ENCODE peak calls at places on chromosomes 13 and 19, in four cellular contexts. E is psoas muscle, O is heart right ventricle, T is mesenchymal stem cell. Q is an unnamed sample. For H3K4me1, the result is how much of the 10 kb centered on the place peaks cover.

GRCh38 chr13:94198666-94199065 is 280.8 kb downstream of the DCT start:
- DNase-seq in E (no peak), T (no peak), O (no peak), Q (no peak)

GRCh38 chr19:41932259-41933130 is 4.2 kb upstream of the ERFL start:
- DNase-seq in E (no peak), T (no peak), O (no peak), Q (no peak)

GRCh38 chr13:89199138-89199537 is 1528.0 kb downstream of the SLITRK5 start:
- DNase-seq in E (no peak), T (peak), O (no peak), Q (no peak)

GRCh38 chr19:44975444-44975843 is 20.3 kb downstream of the CLPTM1 start:
- DNase-seq in E (no peak), O (no peak), T (no peak), Q (no peak)

GRCh38 chr19:5312058-5312457 is 28.6 kb downstream of the PTPRS start:
- DNase-seq in O (no peak), E (no peak), T (no peak), Q (no peak)

GRCh38 chr19:15623711-15624318 is 8.8 kb downstream of the CYP4F8 start:
- DNase-seq in T (no peak), E (no peak), O (no peak), Q (no peak)

GRCh38 chr13:88068975-88069374 is 397.8 kb downstream of the SLITRK5 start:
- DNase-seq in O (no peak), E (no peak), T (no peak), Q (no peak)

GRCh38 chr19:15291089-15291488 is 41.2 kb downstream of the BRD4 start:
- DNase-seq in T (peak), O (no peak), E (no peak), Q (no peak)

GRCh38 chr13:112747256-112747655 is 57.4 kb downstream of the ATP11A start:
- DNase-seq in E (no peak), T (no peak), O (no peak), Q (no peak)

GRCh38 chr13:111789420-111789819 is 277.5 kb upstream of the SOX1 start:
- DNase-seq in T (no peak), E (no peak), O (no peak), Q (no peak)

GRCh38 chr13:67136157-67136556 is 94.0 kb downstream of the PCDH9 start:
- DNase-seq in E (no peak), O (no peak), T (no peak), Q (no peak)

GRCh38 chr19:52094526-52094925 is 1.0 kb downstream of the ZNF841 start:
- DNase-seq in T (peak), O (no peak), E (no peak), Q (no peak)

GRCh38 chr13:65964672-65965071 is 1265.5 kb downstream of the PCDH9 start:
- DNase-seq in O (no peak), E (no peak), T (no peak), Q (no peak)

GRCh38 chr13:101447852-101448251 is 4.6 kb upstream of the ITGBL1 start:
- DNase-seq in O (no peak), E (no peak), T (peak), Q (no peak)

GRCh38 chr19:30128211-30128610 is 186.2 kb downstream of the URI1 start:
- DNase-seq in E (no peak), T (no peak), O (no peak), Q (no peak)

GRCh38 chr19:2500861-2501260 is 24.9 kb downstream of the GADD45B start:
- DNase-seq in O (no peak), T (no peak), E (peak), Q (no peak)

GRCh38 chr13:42345367-42345766 is 73.4 kb downstream of the AKAP11 start:
- DNase-seq in T (no peak), E (no peak), O (no peak), Q (no peak)

GRCh38 chr19:55112781-55113569 is 4.5 kb downstream of the PPP1R12C start:
- DNase-seq in O (no peak), T (no peak), E (no peak), Q (no peak)

GRCh38 chr19:45567609-45568008 is 17.0 kb downstream of the OPA3 start:
- DNase-seq in T (no peak), E (no peak), O (no peak), Q (no peak)

GRCh38 chr19:23523863-23524262 is 128.6 kb upstream of the ZNF91 start:
- DNase-seq in T (no peak), O (peak), E (no peak), Q (no peak)

GRCh38 chr13:26872444-26873173 is 112.0 kb upstream of the GPR12 start:
- DNase-seq in O (peak), E (no peak), T (peak), Q (peak)

GRCh38 chr13:33296793-33297425 is 11.4 kb upstream of the STARD13 start:
- DNase-seq in O (no peak), T (no peak), E (no peak), Q (no peak)

GRCh38 chr13:25046985-25047660 is 48.8 kb upstream of the PABPC3 start:
- DNase-seq in O (no peak), T (peak), E (no peak), Q (no peak)

GRCh38 chr13:75073791-75074190 is 408.2 kb downstream of the TBC1D4 start:
- DNase-seq in O (no peak), T (no peak), E (no peak), Q (no peak)

GRCh38 chr13:105410602-105411001 is 1124.9 kb downstream of the EFNB2 start:
- DNase-seq in T (peak), E (peak), O (peak), Q (peak)

GRCh38 chr19:3034845-3035541 is 5.9 kb upstream of the TLE2 start:
- DNase-seq in O (peak), E (no peak), T (peak), Q (peak)

GRCh38 chr13:30453727-30454126 is 12.0 kb downstream of the HMGB1 start:
- DNase-seq in E (no peak), T (peak), O (no peak), Q (no peak)

GRCh38 chr13:83449666-83450395 is 432.4 kb downstream of the SLITRK1 start:
- DNase-seq in O (no peak), T (no peak), E (no peak), Q (no peak)

GRCh38 chr19:19644054-19644388 is 564 bp upstream of the GMIP start:
- DNase-seq in E (no peak), O (no peak), T (no peak), Q (no peak)
- H3K4me3 ChIP-seq in E (peak), O (peak), T (no peak), Q (no peak)

DNA sequence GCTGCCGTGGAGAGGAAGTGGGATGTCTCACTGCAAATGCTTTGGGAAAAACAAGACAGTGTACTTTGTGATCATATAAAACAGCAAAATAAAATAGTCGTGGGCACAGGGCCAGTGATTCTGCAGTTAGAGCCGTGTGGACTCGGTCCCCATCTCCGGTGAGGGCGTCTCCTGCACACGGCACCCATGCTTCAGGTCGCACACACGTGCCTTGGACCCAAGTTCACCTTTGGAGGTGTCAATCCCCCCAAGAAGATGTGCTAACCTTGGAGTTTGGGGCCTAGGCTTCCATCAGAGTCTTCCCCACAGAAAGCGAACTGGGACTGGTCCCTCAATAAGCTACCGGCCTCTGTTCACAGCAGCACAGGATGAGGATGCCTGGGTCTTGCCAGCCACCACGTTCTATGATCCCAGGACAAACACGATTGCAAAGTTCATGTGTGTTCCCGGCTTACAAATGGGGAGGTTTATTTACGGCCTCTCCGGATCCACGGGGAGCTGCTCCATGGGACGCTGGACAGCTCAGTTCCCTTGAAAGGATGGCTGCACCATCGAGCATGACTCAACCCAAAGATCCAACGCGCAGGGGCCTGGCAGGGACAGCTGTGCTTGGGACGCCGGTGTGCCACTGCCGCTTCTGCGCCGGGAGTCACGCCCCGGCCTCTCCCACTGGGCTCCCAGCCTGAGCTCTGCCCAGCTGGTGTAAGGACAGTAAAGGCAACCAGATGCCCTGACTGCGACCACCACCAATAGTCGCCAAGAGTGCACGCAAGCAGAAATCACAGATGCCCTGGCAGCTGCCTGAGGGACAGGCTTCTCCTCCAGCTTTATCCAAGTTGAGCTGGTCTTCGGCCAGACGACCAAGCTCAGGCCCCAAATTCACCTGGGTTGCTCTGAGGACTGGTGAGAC is 8.6 kb downstream of the GAS6 start:
- DNase-seq in O (peak), T (no peak), E (peak), Q (peak)
- H3K4me1 ChIP-seq in O (half or more), T (half or more), E (half or more), Q (under half)

DNA sequence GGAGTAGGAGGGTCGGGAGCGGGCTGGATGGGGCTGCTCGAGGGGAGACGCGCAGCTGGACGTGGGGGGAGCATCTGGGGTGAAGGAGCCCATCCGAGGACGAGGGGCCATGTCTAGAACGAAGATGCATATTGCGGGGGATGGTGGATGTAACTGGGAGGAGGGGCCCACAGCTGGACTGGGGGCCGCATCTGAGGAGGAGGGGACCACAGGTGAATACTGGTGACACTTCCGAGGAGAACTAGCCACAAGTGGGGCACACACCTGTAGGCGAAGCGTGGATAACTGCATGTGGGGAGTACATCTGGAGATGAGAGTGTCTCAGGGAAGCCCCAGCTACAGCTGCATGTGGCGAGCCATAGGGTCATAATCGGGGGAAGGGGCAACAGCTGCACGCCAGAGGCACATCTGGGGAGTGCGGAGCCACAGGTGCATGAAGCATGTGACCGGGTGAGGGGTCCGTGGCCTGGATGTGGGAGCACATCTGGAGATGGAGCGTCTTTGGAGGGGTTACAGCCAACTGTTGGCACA is 402 bp downstream of the ZSWIM9 start:
- DNase-seq in E (peak), T (no peak), O (no peak), Q (no peak)
- H3K27ac ChIP-seq in E (peak), T (no peak), O (peak), Q (no peak)

GRCh38 chr13:48828962-48829405 is 146.7 kb upstream of the FNDC3A start:
- DNase-seq in E (no peak), O (no peak), T (no peak), Q (no peak)

GRCh38 chr13:48827709-48828108 is 148.0 kb upstream of the FNDC3A start:
- DNase-seq in T (no peak), E (no peak), O (no peak), Q (no peak)

GRCh38 chr13:48826039-48826438 is 149.7 kb upstream of the FNDC3A start:
- DNase-seq in E (no peak), O (no peak), T (no peak), Q (no peak)

GRCh38 chr13:48831248-48831647 is 144.5 kb upstream of the FNDC3A start:
- DNase-seq in E (no peak), T (peak), O (no peak), Q (no peak)

DNA sequence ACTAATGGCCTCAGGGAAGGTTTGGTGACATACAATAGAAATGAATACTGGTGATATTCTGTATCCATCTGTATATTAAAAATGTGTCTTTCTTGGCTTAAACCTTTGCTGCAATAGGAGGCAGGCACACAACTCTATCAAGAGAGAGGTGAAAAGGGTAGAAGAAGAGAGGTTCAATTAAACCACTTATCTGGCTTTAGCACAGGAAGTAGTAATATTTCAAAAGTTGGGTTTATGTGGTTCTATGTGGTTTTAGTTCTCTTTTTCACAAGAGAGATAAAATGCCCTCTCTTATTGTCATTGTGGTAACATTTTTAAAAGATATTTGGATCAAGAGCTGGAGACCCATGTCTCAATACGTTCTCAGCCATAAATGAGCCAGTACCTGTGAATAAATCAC is 146.2 kb upstream of the FNDC3A start:
- DNase-seq in O (no peak), T (no peak), E (no peak), Q (no peak)
- H3K4me3 ChIP-seq in O (no peak), T (no peak), E (no peak), Q (no peak)

DNA sequence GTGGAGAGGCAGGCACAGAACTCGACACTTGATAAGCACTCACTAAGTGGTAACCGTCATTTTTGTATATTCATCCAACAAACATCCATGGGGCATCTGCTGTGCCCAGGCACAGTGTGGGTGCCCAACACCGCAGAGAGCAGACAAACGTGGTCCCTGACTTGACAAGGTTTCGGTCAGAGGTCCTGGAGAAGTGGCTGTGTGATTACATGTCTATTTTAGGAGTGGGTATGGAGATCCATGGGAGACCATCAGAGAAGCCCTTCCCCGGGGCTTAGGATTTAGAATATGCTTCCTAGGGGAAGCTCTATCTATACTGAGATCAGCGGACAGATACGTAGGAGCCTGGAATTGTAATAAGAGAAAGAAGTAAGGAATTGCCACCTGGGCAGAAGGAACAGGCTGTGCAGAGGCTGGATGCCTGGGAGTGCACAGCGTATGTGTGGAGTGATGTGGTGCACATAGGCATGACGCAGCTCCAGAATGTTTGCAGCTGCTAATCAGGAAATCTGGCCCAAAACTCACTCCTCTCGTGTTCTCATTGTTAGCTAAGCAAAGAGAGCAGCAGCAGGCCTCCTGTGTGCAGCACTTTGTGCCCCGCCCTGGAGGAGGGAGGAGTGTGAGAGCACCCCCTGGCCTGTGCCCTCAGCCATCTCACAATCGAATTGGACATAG is 23.0 kb upstream of the IRS2 start:
- DNase-seq in O (no peak), T (no peak), E (no peak), Q (no peak)
- H3K4me1 ChIP-seq in O (under half), T (under half), E (under half), Q (under half)

DNA sequence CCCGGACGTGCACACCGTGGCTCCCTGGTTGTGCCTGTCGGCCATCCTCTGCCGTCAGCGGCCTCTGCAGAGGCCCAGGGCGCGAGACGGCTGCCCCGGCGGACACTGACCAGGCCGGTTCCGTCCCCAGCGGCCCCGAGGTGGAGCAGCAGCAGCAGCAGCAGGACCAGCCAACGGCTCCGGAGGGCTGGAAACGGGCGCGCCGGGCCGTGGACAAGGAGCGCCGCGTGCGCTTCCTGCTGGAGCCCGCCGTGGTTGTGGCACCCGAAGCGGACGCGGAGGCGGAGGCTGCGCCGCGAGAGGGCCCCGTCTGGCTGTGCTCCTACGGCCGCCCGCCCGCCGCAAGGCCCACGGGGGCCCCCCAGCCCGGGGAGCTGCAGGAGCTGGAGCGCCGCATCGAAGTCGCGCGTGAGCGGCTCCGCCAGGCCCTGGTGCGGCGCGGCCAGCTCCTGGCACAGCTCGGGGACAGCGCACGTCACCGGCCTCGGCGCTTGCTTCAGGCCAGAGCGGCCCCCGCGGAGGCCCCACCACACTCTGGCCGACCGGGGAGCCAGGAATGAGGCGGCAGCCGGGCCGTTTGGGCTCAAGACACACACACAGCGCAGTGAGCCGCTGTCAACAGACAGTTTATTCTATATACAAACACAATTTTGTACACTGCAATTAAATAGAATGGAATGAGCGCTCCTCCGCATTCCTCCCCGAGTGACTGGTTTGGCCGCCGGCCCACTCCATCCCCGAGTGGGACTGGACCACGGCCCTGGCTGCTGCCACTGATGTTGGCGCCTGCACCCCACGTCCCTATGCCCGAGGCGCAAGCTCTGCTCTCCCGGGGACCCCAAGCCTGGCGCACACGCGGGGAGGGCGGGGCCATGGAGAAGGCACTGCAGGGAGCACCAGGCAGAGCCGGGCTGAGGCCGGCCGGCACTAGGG is 9.1 kb downstream of the GRIN3B start:
- DNase-seq in T (no peak), O (no peak), E (peak), Q (peak)
- H3K27ac ChIP-seq in T (no peak), O (peak), E (no peak), Q (no peak)

GRCh38 chr19:56141416-56141992 is 417 bp downstream of the ZNF444 start:
- DNase-seq in T (peak), E (no peak), O (no peak), Q (peak)
- H3K4me3 ChIP-seq in T (peak), E (peak), O (peak), Q (peak)